ENCODE peak calls at places on chromosomes 1 and 21, in six cellular contexts. One of them, this sample, is unnamed.

GRCh38 chr1:216902669-216903388 is 179.6 kb upstream of the ESRRG start:
- DNase-seq in foreskin keratinocyte: peak
- DNase-seq in PC-3: peak
- DNase-seq in colonic mucosa: no peak
- DNase-seq in brain microvascular endothelial cell: no peak
- DNase-seq in MM.1S: no peak
- DNase-seq in this sample: peak

GRCh38 chr1:3636080-3636479 is 11.3 kb downstream of the TPRG1L start:
- DNase-seq in foreskin keratinocyte: no peak
- DNase-seq in PC-3: no peak
- DNase-seq in colonic mucosa: no peak
- DNase-seq in brain microvascular endothelial cell: no peak
- DNase-seq in MM.1S: no peak
- DNase-seq in this sample: no peak

GRCh38 chr1:154198756-154199562 is 7.1 kb upstream of the TPM3 start:
- DNase-seq in foreskin keratinocyte: peak
- DNase-seq in PC-3: peak
- DNase-seq in colonic mucosa: peak
- DNase-seq in brain microvascular endothelial cell: peak
- DNase-seq in MM.1S: peak
- DNase-seq in this sample: no peak

GRCh38 chr1:165109013-165109412 is 247.5 kb downstream of the LMX1A start:
- DNase-seq in foreskin keratinocyte: no peak
- DNase-seq in PC-3: peak
- DNase-seq in colonic mucosa: peak
- DNase-seq in brain microvascular endothelial cell: no peak
- DNase-seq in MM.1S: no peak
- DNase-seq in this sample: no peak

GRCh38 chr1:5632226-5632625 is 360.0 kb downstream of the NPHP4 start:
- DNase-seq in foreskin keratinocyte: no peak
- DNase-seq in PC-3: no peak
- DNase-seq in colonic mucosa: peak
- DNase-seq in brain microvascular endothelial cell: no peak
- DNase-seq in MM.1S: no peak
- DNase-seq in this sample: no peak

GRCh38 chr1:108960719-108961118 is 2.6 kb downstream of the CLCC1 start:
- DNase-seq in foreskin keratinocyte: no peak
- DNase-seq in PC-3: no peak
- DNase-seq in colonic mucosa: no peak
- DNase-seq in brain microvascular endothelial cell: no peak
- DNase-seq in MM.1S: no peak
- DNase-seq in this sample: no peak

GRCh38 chr1:32871364-32872188 is 864 bp upstream of the FNDC5 start:
- DNase-seq in foreskin keratinocyte: no peak
- DNase-seq in PC-3: no peak
- DNase-seq in colonic mucosa: no peak
- DNase-seq in brain microvascular endothelial cell: no peak
- DNase-seq in MM.1S: no peak
- DNase-seq in this sample: no peak

GRCh38 chr1:46030074-46030870 is 102.2 kb downstream of the PIK3R3 start:
- DNase-seq in foreskin keratinocyte: no peak
- DNase-seq in PC-3: no peak
- DNase-seq in colonic mucosa: no peak
- DNase-seq in brain microvascular endothelial cell: no peak
- DNase-seq in MM.1S: no peak
- DNase-seq in this sample: no peak

GRCh38 chr1:114715952-114716303 is 643 bp downstream of the NRAS start:
- DNase-seq in foreskin keratinocyte: no peak
- DNase-seq in PC-3: no peak
- DNase-seq in colonic mucosa: no peak
- DNase-seq in brain microvascular endothelial cell: no peak
- DNase-seq in MM.1S: no peak
- DNase-seq in this sample: no peak

GRCh38 chr1:8595919-8596318 is 221.5 kb downstream of the RERE start:
- DNase-seq in foreskin keratinocyte: no peak
- DNase-seq in PC-3: no peak
- DNase-seq in colonic mucosa: no peak
- DNase-seq in brain microvascular endothelial cell: no peak
- DNase-seq in MM.1S: peak
- DNase-seq in this sample: no peak

GRCh38 chr1:111448482-111448917 is 556 bp downstream of the WDR77 start:
- DNase-seq in foreskin keratinocyte: peak
- DNase-seq in PC-3: peak
- DNase-seq in colonic mucosa: peak
- DNase-seq in brain microvascular endothelial cell: no peak
- DNase-seq in MM.1S: no peak
- DNase-seq in this sample: no peak

GRCh38 chr1:46522969-46523320 is 28.5 kb downstream of the KNCN start:
- DNase-seq in foreskin keratinocyte: no peak
- DNase-seq in PC-3: no peak
- DNase-seq in colonic mucosa: no peak
- DNase-seq in brain microvascular endothelial cell: no peak
- DNase-seq in MM.1S: no peak
- DNase-seq in this sample: no peak

GRCh38 chr1:25971044-25971881 is 26.6 kb downstream of the PAFAH2 start:
- DNase-seq in foreskin keratinocyte: no peak
- DNase-seq in PC-3: no peak
- DNase-seq in colonic mucosa: no peak
- DNase-seq in brain microvascular endothelial cell: no peak
- DNase-seq in MM.1S: no peak
- DNase-seq in this sample: no peak

GRCh38 chr1:113041569-113042335 is 31.2 kb upstream of the LRIG2 start:
- DNase-seq in foreskin keratinocyte: no peak
- DNase-seq in PC-3: no peak
- DNase-seq in colonic mucosa: no peak
- DNase-seq in brain microvascular endothelial cell: no peak
- DNase-seq in MM.1S: no peak
- DNase-seq in this sample: no peak

GRCh38 chr1:32427264-32427963 is 33.2 kb upstream of the BSDC1 start:
- DNase-seq in foreskin keratinocyte: no peak
- DNase-seq in PC-3: no peak
- DNase-seq in colonic mucosa: no peak
- DNase-seq in brain microvascular endothelial cell: no peak
- DNase-seq in MM.1S: no peak
- DNase-seq in this sample: no peak

GRCh38 chr1:173301507-173301906 is 94.4 kb upstream of the TNFSF4 start:
- DNase-seq in foreskin keratinocyte: peak
- DNase-seq in PC-3: peak
- DNase-seq in colonic mucosa: no peak
- DNase-seq in brain microvascular endothelial cell: no peak
- DNase-seq in MM.1S: no peak
- DNase-seq in this sample: peak

GRCh38 chr21:42652527-42653491 is 612 bp upstream of the PDE9A start:
- DNase-seq in foreskin keratinocyte: no peak
- DNase-seq in PC-3: peak
- DNase-seq in colonic mucosa: peak
- DNase-seq in brain microvascular endothelial cell: no peak
- DNase-seq in MM.1S: no peak
- DNase-seq in this sample: no peak

GRCh38 chr1:2921970-2922686 is 99.1 kb upstream of the ACTRT2 start:
- DNase-seq in foreskin keratinocyte: no peak
- DNase-seq in PC-3: peak
- DNase-seq in colonic mucosa: peak
- DNase-seq in brain microvascular endothelial cell: no peak
- DNase-seq in MM.1S: no peak
- DNase-seq in this sample: no peak

GRCh38 chr1:25068316-25068715 is 138.2 kb upstream of the RUNX3 start:
- DNase-seq in foreskin keratinocyte: no peak
- DNase-seq in PC-3: no peak
- DNase-seq in colonic mucosa: no peak
- DNase-seq in brain microvascular endothelial cell: no peak
- DNase-seq in MM.1S: no peak
- DNase-seq in this sample: no peak

DNA sequence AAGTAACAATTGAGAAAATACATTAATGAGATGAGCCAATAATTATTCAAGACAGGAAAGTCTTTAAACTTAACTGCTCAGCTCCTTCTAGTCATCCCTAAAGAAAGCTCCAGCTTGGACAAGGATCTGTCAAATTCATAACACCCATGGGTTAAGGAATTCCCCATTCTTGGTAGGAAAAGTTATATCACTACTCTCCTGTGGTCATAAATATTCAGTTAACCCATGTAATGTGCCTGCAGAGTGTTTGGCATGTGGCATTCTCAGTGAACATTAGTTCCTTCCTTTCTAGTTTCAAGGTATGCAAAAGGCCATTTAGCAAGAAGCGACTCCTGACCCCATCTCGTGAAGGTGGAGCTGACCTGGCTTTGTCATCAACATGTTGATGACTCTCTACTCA is 76.7 kb upstream of the VCAM1 start:
- DNase-seq in foreskin keratinocyte: no peak
- DNase-seq in PC-3: no peak
- DNase-seq in colonic mucosa: no peak
- DNase-seq in brain microvascular endothelial cell: no peak
- DNase-seq in MM.1S: no peak
- DNase-seq in this sample: no peak
- H3K27ac ChIP-seq in foreskin keratinocyte: no peak
- H3K27ac ChIP-seq in PC-3: no peak
- H3K27ac ChIP-seq in colonic mucosa: no peak
- H3K27ac ChIP-seq in brain microvascular endothelial cell: no peak
- H3K27ac ChIP-seq in MM.1S: no peak
- H3K27ac ChIP-seq in this sample: no peak

GRCh38 chr1:51330331-51331201 is at the start of gene TTC39A:
- DNase-seq in foreskin keratinocyte: no peak
- DNase-seq in PC-3: no peak
- DNase-seq in colonic mucosa: no peak
- DNase-seq in brain microvascular endothelial cell: no peak
- DNase-seq in MM.1S: no peak
- DNase-seq in this sample: no peak
- H3K27ac ChIP-seq in foreskin keratinocyte: no peak
- H3K27ac ChIP-seq in PC-3: peak
- H3K27ac ChIP-seq in colonic mucosa: peak
- H3K27ac ChIP-seq in brain microvascular endothelial cell: no peak
- H3K27ac ChIP-seq in MM.1S: no peak
- H3K27ac ChIP-seq in this sample: peak

GRCh38 chr1:231420299-231420958 is 1.7 kb downstream of the EGLN1 start:
- DNase-seq in foreskin keratinocyte: peak
- DNase-seq in PC-3: peak
- DNase-seq in colonic mucosa: peak
- DNase-seq in brain microvascular endothelial cell: no peak
- DNase-seq in MM.1S: peak
- DNase-seq in this sample: no peak

GRCh38 chr1:231418741-231419107 is 3.4 kb downstream of the EGLN1 start:
- DNase-seq in foreskin keratinocyte: no peak
- DNase-seq in PC-3: no peak
- DNase-seq in colonic mucosa: no peak
- DNase-seq in brain microvascular endothelial cell: no peak
- DNase-seq in MM.1S: no peak
- DNase-seq in this sample: no peak

GRCh38 chr1:231420959-231421615 is 1.0 kb downstream of the EGLN1 start:
- DNase-seq in foreskin keratinocyte: peak
- DNase-seq in PC-3: peak
- DNase-seq in colonic mucosa: peak
- DNase-seq in brain microvascular endothelial cell: peak
- DNase-seq in MM.1S: peak
- DNase-seq in this sample: no peak

GRCh38 chr1:231419147-231419546 is 2.9 kb downstream of the EGLN1 start:
- DNase-seq in foreskin keratinocyte: no peak
- DNase-seq in PC-3: peak
- DNase-seq in colonic mucosa: no peak
- DNase-seq in brain microvascular endothelial cell: no peak
- DNase-seq in MM.1S: no peak
- DNase-seq in this sample: no peak

GRCh38 chr1:231419738-231420298 is 2.3 kb downstream of the EGLN1 start:
- DNase-seq in foreskin keratinocyte: no peak
- DNase-seq in PC-3: no peak
- DNase-seq in colonic mucosa: no peak
- DNase-seq in brain microvascular endothelial cell: no peak
- DNase-seq in MM.1S: peak
- DNase-seq in this sample: no peak
- H3K27ac ChIP-seq in foreskin keratinocyte: no peak
- H3K27ac ChIP-seq in PC-3: no peak
- H3K27ac ChIP-seq in colonic mucosa: peak
- H3K27ac ChIP-seq in brain microvascular endothelial cell: peak
- H3K27ac ChIP-seq in MM.1S: peak
- H3K27ac ChIP-seq in this sample: peak

GRCh38 chr1:85316324-85316723 is 39.9 kb upstream of the BCL10 start:
- DNase-seq in foreskin keratinocyte: no peak
- DNase-seq in PC-3: no peak
- DNase-seq in colonic mucosa: no peak
- DNase-seq in brain microvascular endothelial cell: no peak
- DNase-seq in MM.1S: no peak
- DNase-seq in this sample: no peak

GRCh38 chr1:85315789-85316188 is 39.4 kb upstream of the BCL10 start:
- DNase-seq in foreskin keratinocyte: no peak
- DNase-seq in PC-3: no peak
- DNase-seq in colonic mucosa: no peak
- DNase-seq in brain microvascular endothelial cell: no peak
- DNase-seq in MM.1S: no peak
- DNase-seq in this sample: no peak

GRCh38 chr1:85314726-85315125 is 38.3 kb upstream of the BCL10 start:
- DNase-seq in foreskin keratinocyte: no peak
- DNase-seq in PC-3: no peak
- DNase-seq in colonic mucosa: no peak
- DNase-seq in brain microvascular endothelial cell: no peak
- DNase-seq in MM.1S: no peak
- DNase-seq in this sample: no peak

GRCh38 chr1:85311818-85312217 is 35.4 kb upstream of the BCL10 start:
- DNase-seq in foreskin keratinocyte: no peak
- DNase-seq in PC-3: no peak
- DNase-seq in colonic mucosa: no peak
- DNase-seq in brain microvascular endothelial cell: no peak
- DNase-seq in MM.1S: no peak
- DNase-seq in this sample: no peak

DNA sequence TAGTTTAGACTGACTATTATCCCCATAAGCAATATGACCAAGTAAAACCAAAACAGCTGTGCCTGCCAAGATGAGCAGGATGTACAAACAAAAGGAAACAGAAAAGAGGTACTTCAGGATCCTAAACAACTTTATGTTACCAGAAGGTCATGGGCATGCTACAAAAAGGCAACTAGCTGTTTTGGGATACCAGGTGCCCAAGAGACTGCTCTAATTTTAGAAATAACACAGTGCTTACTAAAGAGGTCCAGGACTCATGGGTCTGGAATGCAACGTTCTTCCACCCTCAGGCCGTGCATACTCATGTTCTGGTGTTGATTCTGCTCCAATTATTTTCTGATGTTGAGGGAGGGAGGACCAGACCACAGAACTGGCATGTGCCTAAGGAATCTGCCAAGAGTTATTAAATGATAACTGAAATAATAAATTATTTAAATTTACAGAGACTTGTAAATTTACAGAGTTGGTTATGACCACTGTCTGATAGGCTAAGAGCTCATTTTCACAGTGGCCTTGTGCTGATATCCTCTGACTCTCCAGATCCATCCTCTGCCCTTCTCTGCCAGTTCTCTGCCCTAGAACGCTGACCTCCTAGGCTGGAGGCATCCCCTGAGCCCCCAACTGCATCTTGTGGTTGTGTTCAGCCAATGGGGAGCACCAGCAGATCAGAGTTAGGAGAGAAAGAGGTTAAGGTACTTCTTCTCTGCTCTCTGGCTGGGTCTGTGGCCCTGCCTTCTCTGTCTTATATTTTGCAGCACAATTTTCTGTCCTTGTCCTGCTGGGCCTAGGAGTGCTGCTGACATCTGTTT is 37.7 kb upstream of the BCL10 start:
- DNase-seq in foreskin keratinocyte: peak
- DNase-seq in PC-3: peak
- DNase-seq in colonic mucosa: no peak
- DNase-seq in brain microvascular endothelial cell: peak
- DNase-seq in MM.1S: no peak
- DNase-seq in this sample: no peak
- H3K27ac ChIP-seq in foreskin keratinocyte: peak
- H3K27ac ChIP-seq in PC-3: peak
- H3K27ac ChIP-seq in colonic mucosa: no peak
- H3K27ac ChIP-seq in brain microvascular endothelial cell: peak
- H3K27ac ChIP-seq in MM.1S: no peak
- H3K27ac ChIP-seq in this sample: no peak

This sample was measured in epithelial cell of prostate.